ENCODE peak calls at places on chromosomes 1 and 21, in ten cellular contexts. X, A, M, I, V, E, W, Z, B and S are unnamed samples.

GRCh38 chr1:27521336-27522147 is 31.6 kb upstream of the WASF2 start:
- DNase-seq in X (no peak), M (no peak), W (no peak), I (no peak), B (no peak), Z (no peak), A (no peak), E (peak), V (no peak), S (peak)

GRCh38 chr1:223189903-223190724 is 47.1 kb upstream of the TLR5 start:
- DNase-seq in Z (peak), W (peak), M (peak), V (no peak), X (no peak), I (no peak), E (no peak), A (no peak), B (no peak), S (no peak)

GRCh38 chr1:4596486-4596885 is 57.9 kb upstream of the AJAP1 start:
- DNase-seq in Z (no peak), W (no peak), X (no peak), M (no peak), I (no peak), B (no peak), E (no peak), A (no peak), V (no peak), S (no peak)

GRCh38 chr1:185157599-185158469 is 867 bp downstream of the SWT1 start:
- DNase-seq in V (no peak), A (no peak), B (no peak), W (no peak), E (no peak), X (no peak), I (peak), M (peak), Z (no peak), S (no peak)

GRCh38 chr21:45589686-45590245 is 47.5 kb upstream of the SLC19A1 start:
- DNase-seq in W (no peak), X (no peak), A (no peak), Z (no peak), V (no peak), I (no peak), M (no peak), B (no peak), E (no peak), S (no peak)

GRCh38 chr1:1185101-1185765 is 11.6 kb downstream of the TTLL10 start:
- DNase-seq in A (no peak), X (no peak), V (peak), B (no peak), M (no peak), W (no peak), I (no peak), E (peak), Z (no peak), S (no peak)

GRCh38 chr1:229027622-229028182 is 243.2 kb upstream of the RAB4A start:
- DNase-seq in B (no peak), Z (peak), I (peak), X (no peak), W (no peak), M (peak), V (no peak), A (no peak), E (peak), S (no peak)

GRCh38 chr1:21742578-21742977 is 40.4 kb downstream of the USP48 start:
- DNase-seq in E (no peak), I (no peak), B (no peak), M (no peak), A (no peak), V (no peak), Z (no peak), W (no peak), X (no peak), S (no peak)

GRCh38 chr1:71582673-71583072 is 501.8 kb upstream of the ZRANB2 start:
- DNase-seq in X (no peak), W (no peak), A (no peak), B (no peak), I (no peak), V (no peak), E (no peak), M (no peak), Z (no peak), S (no peak)

GRCh38 chr1:204250428-204251030 is 36.7 kb upstream of the GOLT1A start:
- DNase-seq in W (no peak), M (no peak), I (no peak), E (peak), Z (no peak), B (no peak), X (no peak), A (no peak), V (no peak), S (no peak)

GRCh38 chr1:171911506-171911905 is 70.2 kb downstream of the DNM3 start:
- DNase-seq in Z (no peak), A (no peak), W (no peak), V (no peak), E (no peak), I (no peak), M (no peak), B (no peak), X (no peak), S (no peak)

GRCh38 chr1:192459467-192459866 is 116.1 kb upstream of the RGS1 start:
- DNase-seq in B (no peak), Z (no peak), X (no peak), A (no peak), W (no peak), I (no peak), E (no peak), V (no peak), M (no peak), S (no peak)

GRCh38 chr21:42570362-42570761 is 56.7 kb downstream of the SLC37A1 start:
- DNase-seq in E (no peak), V (no peak), B (peak), X (no peak), Z (no peak), A (no peak), I (no peak), W (no peak), M (no peak), S (no peak)

DNA sequence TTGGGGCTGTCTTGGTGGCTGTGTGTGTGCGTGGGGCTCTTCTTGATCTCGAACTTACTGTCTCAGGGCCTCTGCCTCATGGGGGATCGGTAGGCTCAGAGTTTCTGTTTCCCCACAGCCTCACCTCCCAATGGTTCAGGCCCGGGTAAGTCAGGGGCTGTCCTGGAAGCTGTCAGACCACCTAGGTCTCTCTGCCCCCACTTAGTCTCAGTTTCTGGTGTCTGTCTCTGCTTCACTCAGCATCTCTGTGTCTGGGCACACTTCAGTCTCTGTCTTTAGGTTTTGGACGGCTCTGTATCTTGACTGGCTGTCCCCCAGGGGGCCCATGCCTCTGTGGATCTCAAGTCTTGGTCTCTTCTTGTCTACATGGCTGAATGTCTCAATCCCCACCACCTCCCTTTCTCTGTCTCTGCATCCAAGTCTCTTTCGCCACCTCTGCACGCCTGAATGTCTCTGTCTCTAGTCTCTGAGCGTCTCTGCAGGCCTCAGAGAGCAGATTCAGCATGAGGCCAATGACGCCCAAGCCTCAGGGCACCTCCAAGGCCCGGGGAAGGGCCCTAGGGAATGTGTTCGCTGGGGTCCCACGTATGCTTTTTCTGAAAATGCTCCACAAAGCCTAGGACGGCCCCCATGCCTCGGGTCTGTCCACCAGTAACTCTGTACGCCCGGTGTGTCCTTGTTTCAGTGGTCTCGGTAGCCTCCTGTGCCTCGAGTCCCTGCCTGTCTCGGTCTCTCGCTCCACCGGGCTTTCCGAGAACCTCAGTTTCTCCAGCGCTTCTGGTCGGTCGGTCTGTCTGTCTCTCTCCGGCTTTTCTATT is 821 bp downstream of the FHL3 start:
- DNase-seq in E (peak), A (no peak), B (no peak), Z (no peak), M (no peak), W (no peak), V (no peak), I (no peak), X (no peak), S (no peak)
- TF ChIP-seq CTCF in E (no peak), A (no peak), B (no peak), Z (no peak), M (no peak), W (no peak), V (no peak), I (no peak), X (no peak), S (no peak)

DNA sequence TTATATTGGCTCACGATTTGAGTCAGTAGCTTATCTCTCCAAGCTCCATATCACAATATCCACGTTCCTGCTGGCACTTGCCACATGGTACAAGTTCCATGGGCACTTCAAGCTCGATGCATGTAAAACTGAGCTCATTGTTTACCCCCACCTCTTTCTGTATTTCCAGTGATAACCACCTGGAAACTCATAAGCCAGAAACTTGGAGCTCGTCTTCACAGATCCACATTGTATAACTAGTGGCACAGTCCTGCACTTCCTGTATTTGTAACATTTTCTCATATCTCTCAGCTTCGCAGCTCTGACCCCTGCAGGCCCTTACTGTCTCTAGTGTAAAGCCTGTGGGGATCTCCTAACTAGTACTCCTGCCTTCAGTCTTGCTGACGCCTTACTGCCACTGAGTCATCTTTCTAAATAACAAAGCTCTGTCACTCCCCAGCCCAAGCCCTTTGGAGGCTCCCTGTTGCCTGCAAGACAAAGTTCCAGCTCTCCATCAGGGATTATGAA is 6.5 kb upstream of the C2CD4D start:
- DNase-seq in Z (no peak), A (no peak), E (no peak), M (peak), I (no peak), X (no peak), W (no peak), B (no peak), V (no peak), S (no peak)
- TF ChIP-seq CTCF in Z (no peak), A (no peak), E (no peak), M (peak), I (no peak), X (no peak), W (no peak), B (no peak), V (no peak), S (no peak)

GRCh38 chr1:69284508-69284907 is 283.2 kb upstream of the LRRC7 start:
- DNase-seq in W (no peak), A (no peak), M (no peak), V (no peak), E (no peak), I (no peak), X (no peak), B (no peak), Z (no peak), S (no peak)

GRCh38 chr1:69278923-69279322 is 288.8 kb upstream of the LRRC7 start:
- DNase-seq in M (no peak), W (no peak), A (no peak), E (no peak), V (no peak), X (no peak), B (no peak), I (no peak), Z (no peak), S (no peak)
- TF ChIP-seq CTCF in M (no peak), W (no peak), A (no peak), E (no peak), V (no peak), X (no peak), B (no peak), I (no peak), Z (no peak), S (no peak)

GRCh38 chr1:68162761-68163160 is 69.6 kb downstream of the WLS start:
- DNase-seq in M (no peak), E (no peak), A (no peak), Z (no peak), W (no peak), B (no peak), X (no peak), V (peak), I (no peak), S (no peak)
- TF ChIP-seq CTCF in M (peak), E (no peak), A (no peak), Z (no peak), W (peak), B (no peak), X (peak), V (peak), I (no peak), S (no peak)

GRCh38 chr1:178093958-178094751 is at the start of gene RASAL2:
- DNase-seq in V (peak), X (no peak), E (peak), I (peak), W (peak), B (peak), Z (peak), M (no peak), A (no peak), S (peak)
- TF ChIP-seq CTCF in V (no peak), X (peak), E (peak), I (no peak), W (peak), B (no peak), Z (no peak), M (peak), A (no peak), S (no peak)

GRCh38 chr1:44380666-44381177 is 24.3 kb upstream of the RNF220 start:
- DNase-seq in I (no peak), B (no peak), M (no peak), W (no peak), A (no peak), E (no peak), V (no peak), Z (no peak), X (no peak), S (no peak)

GRCh38 chr1:44375547-44375946 is 20.5 kb upstream of the ERI3 start:
- DNase-seq in A (no peak), V (no peak), I (no peak), B (no peak), X (no peak), E (no peak), Z (no peak), M (no peak), W (no peak), S (no peak)

DNA sequence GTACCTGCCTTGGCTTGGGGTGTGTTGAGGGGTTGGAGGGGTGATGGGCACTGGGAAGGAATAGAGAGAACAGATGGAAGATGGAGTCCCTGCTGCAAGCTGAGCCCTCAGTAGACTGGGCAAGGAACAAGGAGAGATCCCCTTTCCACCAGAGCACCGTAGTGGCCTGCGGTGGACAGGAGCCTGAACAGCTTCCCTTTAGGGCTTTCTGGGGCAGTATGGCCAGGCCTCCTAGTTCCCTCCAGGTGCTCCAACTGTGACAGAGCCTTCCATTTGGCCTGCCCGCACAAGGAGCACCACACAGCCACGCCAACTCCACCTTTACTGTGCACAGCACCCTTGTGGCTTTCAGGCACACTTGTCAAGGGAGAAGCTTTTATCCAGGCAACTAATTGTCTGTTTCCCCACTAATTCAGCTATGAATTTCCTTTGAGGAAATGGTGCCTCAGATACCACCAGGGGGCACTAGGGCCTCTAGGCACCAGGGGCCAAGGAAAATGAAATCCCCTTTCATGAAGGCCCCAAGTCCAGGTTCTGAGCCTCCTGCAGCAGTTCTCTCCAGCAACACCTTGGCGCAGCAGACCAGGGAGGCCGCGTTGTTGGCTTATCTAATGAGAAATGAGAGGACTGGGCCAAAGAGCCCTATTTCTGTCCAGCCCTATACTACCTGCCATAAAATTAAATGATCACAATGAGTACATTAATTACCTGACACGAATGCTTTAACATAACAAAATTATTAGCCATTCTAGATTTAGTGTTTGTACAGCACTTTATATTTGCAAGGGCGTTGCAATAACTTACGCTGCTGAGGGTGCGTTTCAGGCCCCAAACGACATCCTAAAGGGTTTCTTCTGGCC is 23.1 kb upstream of the ERI3 start:
- DNase-seq in Z (peak), I (peak), M (peak), B (no peak), W (peak), A (no peak), V (peak), X (no peak), E (peak), S (no peak)
- TF ChIP-seq CTCF in Z (peak), I (peak), M (peak), B (peak), W (peak), A (peak), V (peak), X (peak), E (peak), S (no peak)

GRCh38 chr1:168452329-168452728 is 91.5 kb downstream of the XCL2 start:
- DNase-seq in W (no peak), E (no peak), A (no peak), Z (no peak), X (no peak), M (no peak), V (no peak), B (no peak), I (no peak), S (no peak)
- TF ChIP-seq CTCF in W (peak), E (no peak), A (no peak), Z (no peak), X (peak), M (no peak), V (no peak), B (no peak), I (no peak), S (no peak)

DNA sequence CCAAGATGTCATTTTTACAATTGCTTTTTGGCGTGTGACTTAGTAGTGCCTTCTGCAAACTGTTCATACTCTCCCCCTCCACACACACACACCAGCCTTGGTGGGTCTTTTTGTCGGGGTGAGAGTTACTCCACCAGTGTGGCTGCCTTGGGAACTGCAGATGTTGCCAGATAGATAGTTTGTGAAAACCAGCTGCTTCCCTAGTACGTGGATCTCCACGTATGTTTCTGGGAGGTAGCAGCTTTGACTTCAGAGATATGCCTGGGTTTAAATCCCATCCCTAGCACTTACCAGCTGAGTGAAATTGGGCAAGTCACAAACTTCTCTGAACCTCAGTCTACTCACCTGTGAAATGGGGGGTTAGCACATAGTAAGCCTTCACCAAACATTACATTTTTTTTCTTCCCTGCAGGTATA is 78.0 kb downstream of the MAN1C1 start:
- DNase-seq in B (no peak), V (no peak), M (no peak), Z (no peak), A (no peak), X (no peak), I (no peak), E (no peak), W (no peak), S (no peak)
- TF ChIP-seq CTCF in B (no peak), V (no peak), M (no peak), Z (no peak), A (no peak), X (no peak), I (no peak), E (no peak), W (peak), S (no peak)

GRCh38 chr1:230351983-230352382 is 74.1 kb downstream of the PGBD5 start:
- DNase-seq in W (no peak), M (no peak), I (no peak), B (no peak), V (no peak), A (no peak), X (no peak), Z (no peak), E (no peak), S (no peak)
- TF ChIP-seq CTCF in W (no peak), M (no peak), I (no peak), B (no peak), V (no peak), A (no peak), X (no peak), Z (no peak), E (no peak), S (no peak)